ENCODE peak calls at places on chromosome X, in seven cellular contexts. One of them, this sample, is unnamed.

GRCh38 chrX:120697053-120697452 is 67.2 kb upstream of the C1GALT1C1 start:
- DNase-seq in right lobe of liver: no peak
- DNase-seq in endothelial cell: no peak
- DNase-seq in ascending aorta: no peak
- DNase-seq in lower leg skin: no peak
- DNase-seq in DND-41: peak
- DNase-seq in HCT116: no peak
- DNase-seq in this sample: no peak

GRCh38 chrX:29948653-29949052 is 266.7 kb upstream of the MAGEB2 start:
- DNase-seq in lower leg skin: no peak
- DNase-seq in right lobe of liver: no peak
- DNase-seq in ascending aorta: no peak
- DNase-seq in DND-41: no peak
- DNase-seq in HCT116: no peak
- DNase-seq in endothelial cell: no peak
- DNase-seq in this sample: no peak

GRCh38 chrX:120791013-120791643 is 84.5 kb downstream of the CT47B1 start:
- DNase-seq in ascending aorta: peak
- DNase-seq in DND-41: no peak
- DNase-seq in HCT116: peak
- DNase-seq in lower leg skin: peak
- DNase-seq in right lobe of liver: no peak
- DNase-seq in endothelial cell: no peak
- DNase-seq in this sample: peak

GRCh38 chrX:53263597-53264094 is 17.7 kb downstream of the IQSEC2 start:
- DNase-seq in endothelial cell: no peak
- DNase-seq in lower leg skin: no peak
- DNase-seq in DND-41: no peak
- DNase-seq in ascending aorta: no peak
- DNase-seq in HCT116: peak
- DNase-seq in right lobe of liver: no peak
- DNase-seq in this sample: peak

GRCh38 chrX:66633541-66633940 is 5.3 kb downstream of the EDA2R start:
- DNase-seq in right lobe of liver: no peak
- DNase-seq in endothelial cell: no peak
- DNase-seq in DND-41: no peak
- DNase-seq in ascending aorta: no peak
- DNase-seq in HCT116: no peak
- DNase-seq in lower leg skin: no peak
- DNase-seq in this sample: no peak

GRCh38 chrX:31499120-31499519 is 427.3 kb upstream of the FTHL17 start:
- DNase-seq in lower leg skin: no peak
- DNase-seq in endothelial cell: no peak
- DNase-seq in right lobe of liver: no peak
- DNase-seq in HCT116: no peak
- DNase-seq in ascending aorta: no peak
- DNase-seq in DND-41: no peak
- DNase-seq in this sample: peak

GRCh38 chrX:40434947-40435346 is 145.8 kb upstream of the ATP6AP2 start:
- DNase-seq in DND-41: no peak
- DNase-seq in ascending aorta: no peak
- DNase-seq in HCT116: no peak
- DNase-seq in lower leg skin: peak
- DNase-seq in endothelial cell: no peak
- DNase-seq in right lobe of liver: no peak
- DNase-seq in this sample: no peak

GRCh38 chrX:40105016-40105790 is 7.4 kb upstream of the BCOR start:
- DNase-seq in endothelial cell: no peak
- DNase-seq in ascending aorta: no peak
- DNase-seq in HCT116: no peak
- DNase-seq in right lobe of liver: peak
- DNase-seq in DND-41: peak
- DNase-seq in lower leg skin: no peak
- DNase-seq in this sample: peak

GRCh38 chrX:283115-283845 is 2.1 kb downstream of the PLCXD1 start:
- DNase-seq in right lobe of liver: peak
- DNase-seq in HCT116: peak
- DNase-seq in ascending aorta: peak
- DNase-seq in lower leg skin: peak
- DNase-seq in DND-41: peak
- DNase-seq in endothelial cell: peak
- DNase-seq in this sample: peak

GRCh38 chrX:101430457-101431078 is 22.5 kb downstream of the HNRNPH2 start:
- DNase-seq in ascending aorta: no peak
- DNase-seq in DND-41: no peak
- DNase-seq in endothelial cell: no peak
- DNase-seq in lower leg skin: no peak
- DNase-seq in HCT116: no peak
- DNase-seq in right lobe of liver: no peak
- DNase-seq in this sample: no peak

GRCh38 chrX:71958281-71958675 is 47.6 kb downstream of the NHSL2 start:
- DNase-seq in ascending aorta: no peak
- DNase-seq in right lobe of liver: no peak
- DNase-seq in HCT116: no peak
- DNase-seq in endothelial cell: no peak
- DNase-seq in lower leg skin: no peak
- DNase-seq in DND-41: no peak
- DNase-seq in this sample: no peak

GRCh38 chrX:136646602-136647239 is 1.2 kb upstream of the CD40LG start:
- DNase-seq in right lobe of liver: no peak
- DNase-seq in endothelial cell: no peak
- DNase-seq in ascending aorta: no peak
- DNase-seq in DND-41: no peak
- DNase-seq in HCT116: no peak
- DNase-seq in lower leg skin: no peak
- DNase-seq in this sample: no peak

GRCh38 chrX:18674417-18674787 is 2.5 kb upstream of the RS1 start:
- DNase-seq in DND-41: peak
- DNase-seq in lower leg skin: peak
- DNase-seq in endothelial cell: no peak
- DNase-seq in HCT116: no peak
- DNase-seq in right lobe of liver: peak
- DNase-seq in ascending aorta: no peak
- DNase-seq in this sample: peak

GRCh38 chrX:141904262-141904661 is 568 bp downstream of the MAGEC1 start:
- DNase-seq in lower leg skin: no peak
- DNase-seq in right lobe of liver: no peak
- DNase-seq in ascending aorta: no peak
- DNase-seq in HCT116: no peak
- DNase-seq in endothelial cell: no peak
- DNase-seq in DND-41: no peak
- DNase-seq in this sample: no peak

GRCh38 chrX:43106009-43106408 is 328.0 kb upstream of the PPP1R2C start:
- DNase-seq in lower leg skin: no peak
- DNase-seq in endothelial cell: no peak
- DNase-seq in right lobe of liver: no peak
- DNase-seq in ascending aorta: no peak
- DNase-seq in HCT116: no peak
- DNase-seq in DND-41: no peak
- DNase-seq in this sample: no peak

GRCh38 chrX:82627568-82627967 is 880.5 kb upstream of the POU3F4 start:
- DNase-seq in ascending aorta: no peak
- DNase-seq in DND-41: no peak
- DNase-seq in HCT116: no peak
- DNase-seq in endothelial cell: no peak
- DNase-seq in lower leg skin: no peak
- DNase-seq in right lobe of liver: no peak
- DNase-seq in this sample: no peak

GRCh38 chrX:84182521-84182920 is 5.5 kb downstream of the RPS6KA6 start:
- DNase-seq in endothelial cell: no peak
- DNase-seq in ascending aorta: no peak
- DNase-seq in DND-41: no peak
- DNase-seq in HCT116: no peak
- DNase-seq in lower leg skin: no peak
- DNase-seq in right lobe of liver: no peak
- DNase-seq in this sample: no peak

GRCh38 chrX:39689374-39690104 is 408.2 kb downstream of the BCOR start:
- DNase-seq in endothelial cell: peak
- DNase-seq in ascending aorta: no peak
- DNase-seq in HCT116: no peak
- DNase-seq in lower leg skin: peak
- DNase-seq in DND-41: no peak
- DNase-seq in right lobe of liver: no peak
- DNase-seq in this sample: no peak

GRCh38 chrX:84477114-84477513 is 25.1 kb downstream of the HDX start:
- DNase-seq in endothelial cell: no peak
- DNase-seq in ascending aorta: no peak
- DNase-seq in right lobe of liver: no peak
- DNase-seq in DND-41: no peak
- DNase-seq in lower leg skin: no peak
- DNase-seq in HCT116: no peak
- DNase-seq in this sample: no peak

GRCh38 chrX:47174846-47175587 is 18.6 kb upstream of the UBA1 start:
- DNase-seq in DND-41: no peak
- DNase-seq in ascending aorta: peak
- DNase-seq in HCT116: no peak
- DNase-seq in lower leg skin: peak
- DNase-seq in endothelial cell: no peak
- DNase-seq in right lobe of liver: no peak
- DNase-seq in this sample: no peak

GRCh38 chrX:151680805-151681204 is 14.5 kb upstream of the PRRG3 start:
- DNase-seq in ascending aorta: no peak
- DNase-seq in DND-41: peak
- DNase-seq in lower leg skin: no peak
- DNase-seq in HCT116: peak
- DNase-seq in endothelial cell: peak
- DNase-seq in right lobe of liver: peak
- DNase-seq in this sample: peak

GRCh38 chrX:64218023-64218422 is 12.4 kb downstream of the ASB12 start:
- DNase-seq in HCT116: no peak
- DNase-seq in endothelial cell: no peak
- DNase-seq in DND-41: no peak
- DNase-seq in ascending aorta: no peak
- DNase-seq in right lobe of liver: no peak
- DNase-seq in lower leg skin: no peak
- DNase-seq in this sample: no peak

GRCh38 chrX:135257469-135257868 is 5.6 kb downstream of the ETDA start:
- DNase-seq in ascending aorta: no peak
- DNase-seq in lower leg skin: no peak
- DNase-seq in DND-41: no peak
- DNase-seq in right lobe of liver: no peak
- DNase-seq in HCT116: no peak
- DNase-seq in endothelial cell: no peak
- DNase-seq in this sample: no peak
- TF ChIP-seq CTCF in ascending aorta: no peak
- TF ChIP-seq CTCF in lower leg skin: no peak
- TF ChIP-seq CTCF in DND-41: no peak
- TF ChIP-seq CTCF in right lobe of liver: no peak
- TF ChIP-seq CTCF in HCT116: no peak
- TF ChIP-seq CTCF in endothelial cell: no peak
- TF ChIP-seq CTCF in this sample: no peak

GRCh38 chrX:69165116-69165651 is at the start of gene PJA1:
- DNase-seq in HCT116: no peak
- DNase-seq in ascending aorta: peak
- DNase-seq in DND-41: peak
- DNase-seq in endothelial cell: peak
- DNase-seq in right lobe of liver: peak
- DNase-seq in lower leg skin: peak
- DNase-seq in this sample: peak
- TF ChIP-seq CTCF in HCT116: no peak
- TF ChIP-seq CTCF in ascending aorta: no peak
- TF ChIP-seq CTCF in DND-41: no peak
- TF ChIP-seq CTCF in endothelial cell: no peak
- TF ChIP-seq CTCF in right lobe of liver: no peak
- TF ChIP-seq CTCF in lower leg skin: no peak
- TF ChIP-seq CTCF in this sample: no peak

GRCh38 chrX:95056901-95057300 is 1382.9 kb downstream of the FAM133A start:
- DNase-seq in right lobe of liver: no peak
- DNase-seq in lower leg skin: no peak
- DNase-seq in endothelial cell: no peak
- DNase-seq in HCT116: no peak
- DNase-seq in DND-41: no peak
- DNase-seq in ascending aorta: no peak
- DNase-seq in this sample: no peak
- TF ChIP-seq CTCF in right lobe of liver: peak
- TF ChIP-seq CTCF in lower leg skin: no peak
- TF ChIP-seq CTCF in endothelial cell: no peak
- TF ChIP-seq CTCF in HCT116: no peak
- TF ChIP-seq CTCF in DND-41: no peak
- TF ChIP-seq CTCF in ascending aorta: no peak
- TF ChIP-seq CTCF in this sample: no peak

GRCh38 chrX:86171366-86171765 is 23.1 kb downstream of the DACH2 start:
- DNase-seq in right lobe of liver: no peak
- DNase-seq in lower leg skin: no peak
- DNase-seq in ascending aorta: no peak
- DNase-seq in DND-41: no peak
- DNase-seq in endothelial cell: peak
- DNase-seq in HCT116: no peak
- DNase-seq in this sample: no peak
- TF ChIP-seq CTCF in right lobe of liver: peak
- TF ChIP-seq CTCF in lower leg skin: no peak
- TF ChIP-seq CTCF in ascending aorta: no peak
- TF ChIP-seq CTCF in DND-41: peak
- TF ChIP-seq CTCF in endothelial cell: peak
- TF ChIP-seq CTCF in HCT116: peak
- TF ChIP-seq CTCF in this sample: no peak

DNA sequence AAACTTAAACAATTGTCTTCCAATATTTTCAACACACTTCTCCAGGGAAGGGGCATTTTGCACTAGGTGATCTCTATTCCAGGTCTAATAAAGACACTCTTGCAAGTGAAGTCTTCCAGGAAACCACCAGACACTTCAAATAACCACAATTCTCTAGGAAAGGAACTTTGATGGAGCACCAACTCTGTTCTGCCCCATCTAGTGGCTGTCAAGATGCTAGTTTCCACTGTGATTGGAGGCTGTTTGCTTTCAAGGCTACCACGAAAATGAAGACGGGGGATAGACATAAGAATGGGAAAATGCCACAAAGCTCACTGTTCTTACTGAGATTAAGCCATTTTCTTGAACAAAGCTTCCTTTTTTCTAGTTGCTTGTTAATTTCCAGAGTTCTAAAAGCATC is 100.6 kb upstream of the F9 start:
- DNase-seq in DND-41: no peak
- DNase-seq in lower leg skin: no peak
- DNase-seq in ascending aorta: no peak
- DNase-seq in endothelial cell: no peak
- DNase-seq in HCT116: no peak
- DNase-seq in right lobe of liver: no peak
- DNase-seq in this sample: no peak
- TF ChIP-seq CTCF in DND-41: no peak
- TF ChIP-seq CTCF in lower leg skin: no peak
- TF ChIP-seq CTCF in ascending aorta: no peak
- TF ChIP-seq CTCF in endothelial cell: no peak
- TF ChIP-seq CTCF in HCT116: no peak
- TF ChIP-seq CTCF in right lobe of liver: peak
- TF ChIP-seq CTCF in this sample: no peak

GRCh38 chrX:77597090-77597489 is 149.9 kb downstream of the FGF16 start:
- DNase-seq in ascending aorta: no peak
- DNase-seq in endothelial cell: no peak
- DNase-seq in lower leg skin: no peak
- DNase-seq in HCT116: no peak
- DNase-seq in DND-41: no peak
- DNase-seq in right lobe of liver: no peak
- DNase-seq in this sample: no peak
- TF ChIP-seq CTCF in ascending aorta: peak
- TF ChIP-seq CTCF in endothelial cell: no peak
- TF ChIP-seq CTCF in lower leg skin: no peak
- TF ChIP-seq CTCF in HCT116: peak
- TF ChIP-seq CTCF in DND-41: peak
- TF ChIP-seq CTCF in right lobe of liver: peak
- TF ChIP-seq CTCF in this sample: no peak

GRCh38 chrX:123976671-123977316 is 15.3 kb downstream of the STAG2 start:
- DNase-seq in lower leg skin: no peak
- DNase-seq in DND-41: no peak
- DNase-seq in HCT116: no peak
- DNase-seq in ascending aorta: no peak
- DNase-seq in right lobe of liver: no peak
- DNase-seq in endothelial cell: no peak
- DNase-seq in this sample: no peak
- TF ChIP-seq CTCF in lower leg skin: no peak
- TF ChIP-seq CTCF in DND-41: peak
- TF ChIP-seq CTCF in HCT116: peak
- TF ChIP-seq CTCF in ascending aorta: peak
- TF ChIP-seq CTCF in right lobe of liver: peak
- TF ChIP-seq CTCF in endothelial cell: no peak
- TF ChIP-seq CTCF in this sample: no peak

This sample was measured in Calu3.